ENCODE peak calls at places on chromosome 16, in six cellular contexts. One of them, this sample, is unnamed.

GRCh38 chr16:11780988-11781680 is 15.9 kb downstream of the ZC3H7A start:
- DNase-seq in upper lobe of right lung: no peak
- DNase-seq in heart left ventricle: no peak
- DNase-seq in DND-41: no peak
- DNase-seq in mesothelial cell of epicardium: no peak
- DNase-seq in cardiac fibroblast: no peak
- DNase-seq in this sample: no peak

GRCh38 chr16:46577988-46578579 is 43.1 kb downstream of the SHCBP1 start:
- DNase-seq in heart left ventricle: no peak
- DNase-seq in cardiac fibroblast: no peak
- DNase-seq in mesothelial cell of epicardium: no peak
- DNase-seq in upper lobe of right lung: no peak
- DNase-seq in DND-41: no peak
- DNase-seq in this sample: no peak

GRCh38 chr16:27430923-27431484 is 29.0 kb downstream of the IL21R start:
- DNase-seq in DND-41: no peak
- DNase-seq in mesothelial cell of epicardium: peak
- DNase-seq in upper lobe of right lung: peak
- DNase-seq in heart left ventricle: no peak
- DNase-seq in cardiac fibroblast: peak
- DNase-seq in this sample: peak

GRCh38 chr16:4450430-4450829 is 24.0 kb downstream of the NMRAL1 start:
- DNase-seq in mesothelial cell of epicardium: no peak
- DNase-seq in heart left ventricle: no peak
- DNase-seq in DND-41: no peak
- DNase-seq in upper lobe of right lung: no peak
- DNase-seq in cardiac fibroblast: no peak
- DNase-seq in this sample: no peak

GRCh38 chr16:66273644-66274334 is 92.7 kb upstream of the CDH5 start:
- DNase-seq in upper lobe of right lung: no peak
- DNase-seq in heart left ventricle: no peak
- DNase-seq in mesothelial cell of epicardium: peak
- DNase-seq in DND-41: no peak
- DNase-seq in cardiac fibroblast: peak
- DNase-seq in this sample: no peak

GRCh38 chr16:78129349-78129748 is 29.9 kb downstream of the WWOX start:
- DNase-seq in heart left ventricle: no peak
- DNase-seq in upper lobe of right lung: no peak
- DNase-seq in DND-41: no peak
- DNase-seq in mesothelial cell of epicardium: no peak
- DNase-seq in cardiac fibroblast: no peak
- DNase-seq in this sample: no peak

GRCh38 chr16:50593410-50594139 is 45.4 kb downstream of the NKD1 start:
- DNase-seq in DND-41: no peak
- DNase-seq in cardiac fibroblast: no peak
- DNase-seq in heart left ventricle: peak
- DNase-seq in mesothelial cell of epicardium: no peak
- DNase-seq in upper lobe of right lung: no peak
- DNase-seq in this sample: no peak

GRCh38 chr16:49704586-49705155 is 151.2 kb downstream of the ZNF423 start:
- DNase-seq in heart left ventricle: peak
- DNase-seq in cardiac fibroblast: peak
- DNase-seq in upper lobe of right lung: no peak
- DNase-seq in DND-41: peak
- DNase-seq in mesothelial cell of epicardium: no peak
- DNase-seq in this sample: peak

GRCh38 chr16:27222499-27223225 is 19.3 kb downstream of the KDM8 start:
- DNase-seq in DND-41: no peak
- DNase-seq in upper lobe of right lung: no peak
- DNase-seq in heart left ventricle: peak
- DNase-seq in mesothelial cell of epicardium: no peak
- DNase-seq in cardiac fibroblast: peak
- DNase-seq in this sample: no peak

GRCh38 chr16:3718019-3718391 is 681 bp upstream of the TRAP1 start:
- DNase-seq in DND-41: no peak
- DNase-seq in upper lobe of right lung: no peak
- DNase-seq in mesothelial cell of epicardium: no peak
- DNase-seq in heart left ventricle: no peak
- DNase-seq in cardiac fibroblast: no peak
- DNase-seq in this sample: no peak

GRCh38 chr16:72990571-72990970 is 57.4 kb downstream of the ZFHX3 start:
- DNase-seq in upper lobe of right lung: no peak
- DNase-seq in mesothelial cell of epicardium: no peak
- DNase-seq in DND-41: no peak
- DNase-seq in cardiac fibroblast: no peak
- DNase-seq in heart left ventricle: no peak
- DNase-seq in this sample: no peak

GRCh38 chr16:57372372-57373116 is at the start of gene CX3CL1:
- DNase-seq in upper lobe of right lung: peak
- DNase-seq in cardiac fibroblast: no peak
- DNase-seq in mesothelial cell of epicardium: peak
- DNase-seq in heart left ventricle: peak
- DNase-seq in DND-41: no peak
- DNase-seq in this sample: no peak

GRCh38 chr16:82633964-82634600 is 7.3 kb downstream of the CDH13 start:
- DNase-seq in heart left ventricle: peak
- DNase-seq in mesothelial cell of epicardium: no peak
- DNase-seq in cardiac fibroblast: peak
- DNase-seq in DND-41: no peak
- DNase-seq in upper lobe of right lung: no peak
- DNase-seq in this sample: no peak

GRCh38 chr16:48194828-48195566 is 39.2 kb upstream of the ABCC12 start:
- DNase-seq in heart left ventricle: no peak
- DNase-seq in DND-41: no peak
- DNase-seq in cardiac fibroblast: peak
- DNase-seq in mesothelial cell of epicardium: no peak
- DNase-seq in upper lobe of right lung: no peak
- DNase-seq in this sample: no peak

GRCh38 chr16:75244225-75244792 is 7.1 kb downstream of the BCAR1 start:
- DNase-seq in mesothelial cell of epicardium: no peak
- DNase-seq in DND-41: no peak
- DNase-seq in heart left ventricle: peak
- DNase-seq in upper lobe of right lung: no peak
- DNase-seq in cardiac fibroblast: peak
- DNase-seq in this sample: no peak

GRCh38 chr16:83994087-83994486 is 26.0 kb downstream of the NECAB2 start:
- DNase-seq in mesothelial cell of epicardium: no peak
- DNase-seq in DND-41: peak
- DNase-seq in heart left ventricle: peak
- DNase-seq in cardiac fibroblast: peak
- DNase-seq in upper lobe of right lung: peak
- DNase-seq in this sample: no peak

GRCh38 chr16:50457423-50457822 is 88.6 kb upstream of the BRD7 start:
- DNase-seq in upper lobe of right lung: peak
- DNase-seq in DND-41: no peak
- DNase-seq in cardiac fibroblast: no peak
- DNase-seq in mesothelial cell of epicardium: no peak
- DNase-seq in heart left ventricle: no peak
- DNase-seq in this sample: peak

GRCh38 chr16:24635900-24636610 is 93.4 kb upstream of the TNRC6A start:
- DNase-seq in heart left ventricle: peak
- DNase-seq in cardiac fibroblast: peak
- DNase-seq in upper lobe of right lung: peak
- DNase-seq in DND-41: no peak
- DNase-seq in mesothelial cell of epicardium: peak
- DNase-seq in this sample: no peak

GRCh38 chr16:79083879-79084278 is 516.7 kb downstream of the MAF start:
- DNase-seq in DND-41: peak
- DNase-seq in upper lobe of right lung: no peak
- DNase-seq in cardiac fibroblast: no peak
- DNase-seq in mesothelial cell of epicardium: no peak
- DNase-seq in heart left ventricle: no peak
- DNase-seq in this sample: peak

GRCh38 chr16:51002889-51003490 is 148.1 kb downstream of the SALL1 start:
- DNase-seq in cardiac fibroblast: no peak
- DNase-seq in DND-41: no peak
- DNase-seq in upper lobe of right lung: no peak
- DNase-seq in mesothelial cell of epicardium: no peak
- DNase-seq in heart left ventricle: no peak
- DNase-seq in this sample: no peak

GRCh38 chr16:66036162-66036561 is 330.3 kb upstream of the CDH5 start:
- DNase-seq in DND-41: no peak
- DNase-seq in heart left ventricle: no peak
- DNase-seq in cardiac fibroblast: no peak
- DNase-seq in upper lobe of right lung: no peak
- DNase-seq in mesothelial cell of epicardium: no peak
- DNase-seq in this sample: no peak

GRCh38 chr16:85690469-85691064 is 1.8 kb upstream of the GINS2 start:
- DNase-seq in mesothelial cell of epicardium: no peak
- DNase-seq in DND-41: no peak
- DNase-seq in heart left ventricle: no peak
- DNase-seq in upper lobe of right lung: no peak
- DNase-seq in cardiac fibroblast: no peak
- DNase-seq in this sample: no peak

GRCh38 chr16:82042841-82043240 is 7.8 kb downstream of the HSD17B2 start:
- DNase-seq in cardiac fibroblast: no peak
- DNase-seq in DND-41: no peak
- DNase-seq in upper lobe of right lung: no peak
- DNase-seq in mesothelial cell of epicardium: no peak
- DNase-seq in heart left ventricle: no peak
- DNase-seq in this sample: no peak

GRCh38 chr16:10514369-10515055 is 65.9 kb downstream of the EMP2 start:
- DNase-seq in upper lobe of right lung: no peak
- DNase-seq in cardiac fibroblast: peak
- DNase-seq in heart left ventricle: no peak
- DNase-seq in DND-41: peak
- DNase-seq in mesothelial cell of epicardium: peak
- DNase-seq in this sample: peak

GRCh38 chr16:67934306-67935095 is 2.1 kb downstream of the PSMB10 start:
- DNase-seq in mesothelial cell of epicardium: no peak
- DNase-seq in upper lobe of right lung: no peak
- DNase-seq in DND-41: no peak
- DNase-seq in heart left ventricle: no peak
- DNase-seq in cardiac fibroblast: no peak
- DNase-seq in this sample: no peak

GRCh38 chr16:84553873-84554399 is 49.5 kb upstream of the MEAK7 start:
- DNase-seq in heart left ventricle: no peak
- DNase-seq in mesothelial cell of epicardium: no peak
- DNase-seq in cardiac fibroblast: no peak
- DNase-seq in upper lobe of right lung: no peak
- DNase-seq in DND-41: peak
- DNase-seq in this sample: peak

GRCh38 chr16:72311426-72311825 is 139.5 kb upstream of the PMFBP1 start:
- DNase-seq in upper lobe of right lung: no peak
- DNase-seq in heart left ventricle: no peak
- DNase-seq in DND-41: no peak
- DNase-seq in cardiac fibroblast: no peak
- DNase-seq in mesothelial cell of epicardium: no peak
- DNase-seq in this sample: no peak

GRCh38 chr16:71360378-71360777 is 1.9 kb downstream of the CALB2 start:
- DNase-seq in cardiac fibroblast: peak
- DNase-seq in mesothelial cell of epicardium: no peak
- DNase-seq in DND-41: no peak
- DNase-seq in upper lobe of right lung: no peak
- DNase-seq in heart left ventricle: no peak
- DNase-seq in this sample: no peak

GRCh38 chr16:56203052-56203451 is 11.8 kb downstream of the GNAO1 start:
- DNase-seq in heart left ventricle: no peak
- DNase-seq in cardiac fibroblast: peak
- DNase-seq in upper lobe of right lung: no peak
- DNase-seq in DND-41: peak
- DNase-seq in mesothelial cell of epicardium: no peak
- DNase-seq in this sample: peak
- TF ChIP-seq CTCF in heart left ventricle: peak
- TF ChIP-seq CTCF in cardiac fibroblast: peak
- TF ChIP-seq CTCF in upper lobe of right lung: peak
- TF ChIP-seq CTCF in DND-41: peak
- TF ChIP-seq CTCF in mesothelial cell of epicardium: no peak
- TF ChIP-seq CTCF in this sample: peak

DNA sequence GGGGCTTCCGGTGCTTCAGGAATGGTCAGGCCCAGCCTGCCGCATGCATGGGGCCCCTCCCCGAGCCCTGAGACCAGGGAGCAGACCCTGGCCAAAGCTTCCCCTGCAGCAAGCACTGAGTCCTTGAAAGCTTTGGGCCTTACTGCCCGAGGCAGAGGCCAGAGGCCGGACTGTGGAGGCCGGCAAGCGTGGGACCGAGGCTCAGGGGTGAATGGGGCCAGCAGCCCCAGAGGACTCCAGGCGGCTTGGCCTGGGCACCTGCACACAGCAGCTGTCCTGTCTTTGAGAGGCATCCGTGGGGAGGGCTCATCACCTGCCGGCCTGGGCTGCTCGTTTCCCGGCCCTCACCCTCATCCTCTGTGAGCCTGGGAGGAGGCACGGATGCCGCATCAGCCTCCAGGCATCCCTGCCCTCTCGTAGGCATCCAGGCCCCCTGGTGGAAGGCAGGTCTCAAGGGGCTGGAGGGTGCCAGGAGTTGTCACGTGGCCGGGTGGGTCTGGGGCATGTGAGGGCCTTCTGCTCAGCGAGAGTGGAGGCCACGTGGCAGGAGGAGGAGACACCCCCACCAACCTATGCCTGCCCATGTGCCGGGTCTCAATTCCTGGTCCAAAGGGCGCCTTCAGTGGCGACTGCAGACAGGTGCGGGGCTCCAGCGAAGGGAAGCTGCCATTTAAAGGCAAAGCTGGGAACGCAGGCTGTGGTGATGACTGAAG is 31.4 kb downstream of the CACNA1H start:
- DNase-seq in cardiac fibroblast: no peak
- DNase-seq in DND-41: no peak
- DNase-seq in upper lobe of right lung: no peak
- DNase-seq in mesothelial cell of epicardium: no peak
- DNase-seq in heart left ventricle: no peak
- DNase-seq in this sample: no peak
- TF ChIP-seq CTCF in cardiac fibroblast: no peak
- TF ChIP-seq CTCF in DND-41: no peak
- TF ChIP-seq CTCF in upper lobe of right lung: no peak
- TF ChIP-seq CTCF in mesothelial cell of epicardium: no peak
- TF ChIP-seq CTCF in heart left ventricle: no peak
- TF ChIP-seq CTCF in this sample: no peak

GRCh38 chr16:58652741-58653140 is 23.1 kb upstream of the CNOT1 start:
- DNase-seq in upper lobe of right lung: no peak
- DNase-seq in heart left ventricle: peak
- DNase-seq in cardiac fibroblast: peak
- DNase-seq in DND-41: no peak
- DNase-seq in mesothelial cell of epicardium: no peak
- DNase-seq in this sample: no peak
- TF ChIP-seq CTCF in upper lobe of right lung: no peak
- TF ChIP-seq CTCF in heart left ventricle: no peak
- TF ChIP-seq CTCF in cardiac fibroblast: no peak
- TF ChIP-seq CTCF in DND-41: no peak
- TF ChIP-seq CTCF in mesothelial cell of epicardium: no peak
- TF ChIP-seq CTCF in this sample: no peak

GRCh38 chr16:20744922-20745440 is 3.4 kb upstream of the THUMPD1 start:
- DNase-seq in DND-41: no peak
- DNase-seq in cardiac fibroblast: no peak
- DNase-seq in mesothelial cell of epicardium: no peak
- DNase-seq in upper lobe of right lung: no peak
- DNase-seq in heart left ventricle: no peak
- DNase-seq in this sample: no peak

GRCh38 chr16:20740901-20741491 is 622 bp downstream of the THUMPD1 start:
- DNase-seq in cardiac fibroblast: peak
- DNase-seq in heart left ventricle: peak
- DNase-seq in DND-41: peak
- DNase-seq in upper lobe of right lung: peak
- DNase-seq in mesothelial cell of epicardium: peak
- DNase-seq in this sample: peak

GRCh38 chr16:20743591-20743990 is 2.0 kb upstream of the THUMPD1 start:
- DNase-seq in upper lobe of right lung: no peak
- DNase-seq in heart left ventricle: no peak
- DNase-seq in mesothelial cell of epicardium: no peak
- DNase-seq in cardiac fibroblast: no peak
- DNase-seq in DND-41: no peak
- DNase-seq in this sample: no peak

GRCh38 chr16:20740007-20740883 is 1.4 kb downstream of the THUMPD1 start:
- DNase-seq in DND-41: peak
- DNase-seq in cardiac fibroblast: peak
- DNase-seq in mesothelial cell of epicardium: no peak
- DNase-seq in upper lobe of right lung: no peak
- DNase-seq in heart left ventricle: no peak
- DNase-seq in this sample: peak

GRCh38 chr16:20741555-20742285 is at the start of gene THUMPD1:
- DNase-seq in upper lobe of right lung: peak
- DNase-seq in mesothelial cell of epicardium: peak
- DNase-seq in heart left ventricle: peak
- DNase-seq in DND-41: peak
- DNase-seq in cardiac fibroblast: peak
- DNase-seq in this sample: peak
- TF ChIP-seq CTCF in upper lobe of right lung: peak
- TF ChIP-seq CTCF in mesothelial cell of epicardium: no peak
- TF ChIP-seq CTCF in heart left ventricle: peak
- TF ChIP-seq CTCF in DND-41: peak
- TF ChIP-seq CTCF in cardiac fibroblast: peak
- TF ChIP-seq CTCF in this sample: no peak